ENCODE peak calls at places on chromosome 21, in four cellular contexts. V is body of pancreas, X is tibial nerve, M is uterus. I is an unnamed sample.

GRCh38 chr21:43023175-43023574 is 48.8 kb downstream of the PKNOX1 start:
- DNase-seq in V (no peak), X (no peak), M (no peak), I (no peak)

GRCh38 chr21:44365251-44365966 is 12.0 kb downstream of the TRPM2 start:
- DNase-seq in V (no peak), X (no peak), M (peak; percentile 3), I (no peak)

GRCh38 chr21:33549848-33550771 is 7.3 kb downstream of the SON start:
- DNase-seq in V (no peak), X (no peak), M (no peak), I (no peak)

GRCh38 chr21:14736672-14737071 is 190.6 kb upstream of the SAMSN1 start:
- DNase-seq in V (no peak), X (no peak), M (no peak), I (no peak)

GRCh38 chr21:44846485-44847260 is 26.8 kb downstream of the PTTG1IP start:
- DNase-seq in V (peak; percentile 66), X (peak; percentile 68), M (no peak), I (no peak)

GRCh38 chr21:31158789-31159581 is 120.7 kb upstream of the KRTAP19-8 start:
- DNase-seq in V (no peak), X (no peak), M (no peak), I (no peak)

GRCh38 chr21:30436986-30437385 is 3.1 kb upstream of the KRTAP15-1 start:
- DNase-seq in V (no peak), X (no peak), M (no peak), I (no peak)

GRCh38 chr21:37230632-37231246 is 36.4 kb downstream of the VPS26C start:
- DNase-seq in V (no peak), X (no peak), M (no peak), I (no peak)

GRCh38 chr21:23131177-23131576 is 2133.0 kb downstream of the NCAM2 start:
- DNase-seq in V (no peak), X (no peak), M (no peak), I (no peak)

GRCh38 chr21:15060776-15061175 is 4.0 kb downstream of the NRIP1 start:
- DNase-seq in V (no peak), X (no peak), M (no peak), I (no peak)

GRCh38 chr21:36388076-36388475 is 2.9 kb downstream of the CHAF1B start:
- DNase-seq in V (no peak), X (no peak), M (no peak), I (no peak)

GRCh38 chr21:42852925-42853570 is 26.3 kb downstream of the WDR4 start:
- DNase-seq in V (no peak), X (no peak), M (no peak), I (no peak)

GRCh38 chr21:45588861-45589491 is 46.7 kb upstream of the SLC19A1 start:
- DNase-seq in V (no peak), X (no peak), M (no peak), I (peak; percentile 7)

GRCh38 chr21:44872568-44873355 is 728 bp downstream of the PTTG1IP start:
- DNase-seq in V (peak; percentile 56), X (no peak), M (peak; percentile 34), I (peak; percentile 44)

GRCh38 chr21:45290948-45291612 is 3.4 kb upstream of the POFUT2 start:
- DNase-seq in V (no peak), X (no peak), M (no peak), I (no peak)

GRCh38 chr21:42117229-42118048 is 46.3 kb downstream of the UMODL1 start:
- DNase-seq in V (peak; percentile 74), X (peak; percentile 87), M (peak; percentile 69), I (peak; percentile 66)

GRCh38 chr21:36859744-36860501 is 106.5 kb downstream of the HLCS start:
- DNase-seq in V (peak; percentile 91), X (peak; percentile 57), M (peak; percentile 70), I (peak; percentile 71)

GRCh38 chr21:26098758-26099157 is 71.8 kb downstream of the APP start:
- DNase-seq in V (no peak), X (no peak), M (no peak), I (peak; percentile 9)

GRCh38 chr21:45891388-45892155 is 90.0 kb upstream of the COL6A1 start:
- DNase-seq in V (no peak), X (no peak), M (no peak), I (no peak)

GRCh38 chr21:44043613-44044012 is 31.5 kb downstream of the TRAPPC10 start:
- DNase-seq in V (no peak), X (no peak), M (no peak), I (no peak)

GRCh38 chr21:45378258-45378966 is 26.6 kb upstream of the COL18A1 start:
- DNase-seq in V (no peak), X (no peak), M (peak; percentile 13), I (peak; percentile 26)

GRCh38 chr21:15552914-15553491 is 176.8 kb upstream of the USP25 start:
- DNase-seq in V (no peak), X (no peak), M (no peak), I (no peak)

GRCh38 chr21:42459583-42460215 is 36.3 kb downstream of the RSPH1 start:
- DNase-seq in V (no peak), X (no peak), M (no peak), I (peak; percentile 18)

GRCh38 chr21:29018540-29018939 is 609 bp downstream of the RWDD2B start:
- DNase-seq in V (no peak), X (no peak), M (no peak), I (no peak)

GRCh38 chr21:45317401-45318145 is 29.9 kb upstream of the POFUT2 start:
- DNase-seq in V (peak; percentile 3), X (no peak), M (peak; percentile 36), I (peak; percentile 31)

GRCh38 chr21:45326169-45326833 is 38.6 kb upstream of the POFUT2 start:
- DNase-seq in V (no peak), X (no peak), M (no peak), I (no peak)

GRCh38 chr21:41074607-41075184 is 93.3 kb upstream of the BACE2 start:
- DNase-seq in V (no peak), X (no peak), M (no peak), I (no peak)

GRCh38 chr21:41075668-41076463 is 92.1 kb upstream of the BACE2 start:
- DNase-seq in V (no peak), X (no peak), M (no peak), I (no peak)

GRCh38 chr21:41068411-41069304 is 99.3 kb upstream of the BACE2 start:
- DNase-seq in V (peak; percentile 83), X (peak; percentile 71), M (peak; percentile 42), I (peak; percentile 86)

GRCh38 chr21:41069305-41069642 is 98.7 kb upstream of the BACE2 start:
- DNase-seq in V (no peak), X (no peak), M (no peak), I (no peak)

DNA sequence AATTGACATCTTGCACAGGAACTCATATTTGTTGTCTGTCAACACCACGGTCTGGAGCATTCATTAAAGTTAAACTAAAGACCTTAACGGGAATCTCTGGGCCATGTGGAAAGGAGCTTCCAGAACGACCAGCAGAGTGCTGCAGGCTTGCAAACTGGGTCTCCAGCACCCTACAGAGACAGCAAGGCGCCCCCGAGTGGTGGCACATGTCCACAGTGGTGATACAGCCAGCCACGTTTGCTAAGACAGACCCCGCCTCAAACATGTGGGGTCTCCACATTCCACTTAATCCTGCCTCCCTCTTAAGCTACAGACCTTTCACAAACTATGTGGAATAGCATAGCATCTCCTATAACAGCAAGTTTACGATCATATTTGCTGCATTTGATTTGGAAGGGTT is 96.5 kb upstream of the BACE2 start:
- DNase-seq in V (no peak), X (no peak), M (no peak), I (no peak)
- TF ChIP-seq CTCF in V (no peak), X (no peak), M (no peak), I (peak; percentile 12)

GRCh38 chr21:38476385-38476784 is 21.9 kb downstream of the ERG start:
- DNase-seq in V (no peak), X (no peak), M (peak; percentile 43), I (no peak)

GRCh38 chr21:38474796-38475195 is 23.5 kb downstream of the ERG start:
- DNase-seq in V (no peak), X (no peak), M (no peak), I (no peak)

GRCh38 chr21:38472709-38473108 is 25.6 kb downstream of the ERG start:
- DNase-seq in V (no peak), X (no peak), M (no peak), I (no peak)

GRCh38 chr21:38475519-38475918 is 22.8 kb downstream of the ERG start:
- DNase-seq in V (no peak), X (no peak), M (no peak), I (no peak)

DNA sequence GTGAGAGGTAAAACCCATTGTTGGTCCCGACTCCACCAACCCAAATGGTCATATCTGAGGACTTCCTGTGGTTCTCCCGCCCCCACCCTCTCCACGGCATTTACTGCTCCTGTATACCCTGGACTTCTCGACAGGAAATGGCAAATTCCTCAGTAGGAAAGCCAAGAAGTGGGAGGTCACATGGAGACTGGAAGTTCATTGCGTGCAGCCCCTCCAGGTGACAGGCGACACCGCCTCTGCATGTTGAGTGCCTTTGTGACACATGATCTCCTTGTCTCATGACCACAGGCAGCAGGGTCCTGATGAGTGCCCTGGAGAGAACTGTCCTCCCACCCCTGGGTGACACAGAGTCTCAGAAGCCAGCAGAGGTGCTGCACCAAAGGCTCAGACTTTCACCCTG is 24.2 kb downstream of the ERG start:
- DNase-seq in V (no peak), X (no peak), M (no peak), I (no peak)
- H3K4me1 ChIP-seq in V (no peaks in the 10 kb centered on the region), X (no peaks in the 10 kb centered on the region), M (no peaks in the 10 kb centered on the region), I (no peaks in the 10 kb centered on the region)

DNA sequence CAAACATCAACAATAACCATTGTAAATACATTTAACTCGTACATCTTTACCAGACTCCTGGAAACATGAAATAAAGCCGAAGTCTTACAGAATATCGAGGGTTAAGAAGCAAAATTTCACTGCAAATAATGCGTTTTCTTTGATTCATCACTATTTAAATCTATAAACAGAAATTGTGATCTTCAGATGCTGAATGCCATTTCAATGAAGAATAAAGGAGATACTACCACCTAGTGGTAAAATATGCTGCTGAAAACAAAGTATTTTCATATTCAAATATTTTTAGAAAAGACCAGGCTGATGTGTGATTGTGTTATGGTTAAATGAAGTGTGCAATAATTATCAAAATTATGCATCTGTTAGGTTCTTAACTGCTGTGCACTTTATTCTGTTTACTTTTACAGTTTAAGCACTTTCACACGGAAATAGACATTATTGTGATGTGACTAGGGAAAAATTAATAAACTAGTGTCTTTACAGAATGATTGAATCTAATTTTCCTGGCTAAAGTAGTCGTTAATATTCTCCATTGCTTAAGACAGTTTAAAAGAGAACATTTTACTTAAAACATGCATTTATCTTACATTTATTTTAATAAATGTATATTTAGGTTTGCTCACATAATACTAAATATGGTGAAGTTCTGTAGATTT is 1093.1 kb downstream of the MRPL39 start:
- DNase-seq in V (no peak), X (no peak), M (no peak), I (no peak)
- TF ChIP-seq CTCF in V (peak; percentile 44), X (peak; percentile 13), M (no peak), I (peak; percentile 34)

DNA sequence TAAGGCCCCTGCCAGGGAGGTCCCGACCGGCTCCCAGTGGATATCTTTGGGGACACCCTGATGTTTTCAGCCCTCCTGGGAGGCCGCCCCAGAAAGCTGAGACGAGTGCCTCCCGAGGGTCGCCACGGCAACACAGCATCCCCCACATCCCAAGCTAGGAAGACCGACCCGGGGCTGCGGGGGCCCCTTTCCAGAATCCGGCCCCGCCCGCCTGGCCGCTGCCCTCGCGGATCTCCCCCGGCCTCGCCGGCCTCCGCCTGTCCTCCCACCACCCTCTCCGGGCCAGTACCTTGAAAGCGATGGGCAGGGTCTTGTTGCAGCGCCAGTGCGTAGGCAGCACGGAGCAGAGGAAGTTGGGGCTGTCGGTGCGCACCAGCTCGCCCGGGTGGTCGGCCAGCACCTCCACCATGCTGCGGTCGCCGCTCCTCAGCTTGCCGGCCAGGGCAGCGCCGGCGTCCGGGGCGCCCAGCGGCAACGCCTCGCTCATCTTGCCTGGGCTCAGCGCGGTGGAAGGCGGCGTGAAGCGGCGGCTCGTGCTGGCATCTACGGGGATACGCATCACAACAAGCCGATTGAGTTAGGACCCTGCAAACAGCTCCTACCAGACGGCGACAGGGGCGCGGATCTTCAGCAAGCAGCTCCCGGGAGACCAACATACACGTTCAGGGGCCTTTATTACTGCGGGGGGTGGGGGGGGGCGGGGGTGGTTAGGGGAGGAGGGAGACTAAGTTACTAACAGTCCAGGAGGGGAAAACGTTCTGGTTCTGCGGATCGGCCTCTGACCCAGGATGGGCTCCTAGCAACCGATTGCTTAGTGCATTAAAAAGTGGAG is 162.3 kb downstream of the RUNX1 start:
- DNase-seq in V (peak; percentile 22), X (no peak), M (no peak), I (no peak)
- H3K4me1 ChIP-seq in V (peaks cover 50% of the 10 kb centered on the region), X (peaks cover 63% of the 10 kb centered on the region), M (peaks cover 13% of the 10 kb centered on the region), I (no peaks in the 10 kb centered on the region)